ENCODE peak calls at places on chromosomes 16 and 17, in five cellular contexts. C, Q, E, U and K are unnamed samples.

GRCh38 chr17:73749337-73749807 is 105.1 kb upstream of the SDK2 start:
- DNase-seq in C (no peak), Q (no peak), E (no peak), U (no peak), K (no peak)

GRCh38 chr17:10757067-10757466 is 27.2 kb upstream of the TMEM220 start:
- DNase-seq in C (no peak), Q (no peak), E (no peak), U (no peak), K (no peak)

GRCh38 chr17:7336240-7337175 is at the start of gene ACAP1:
- DNase-seq in C (peak; percentile 81), Q (peak; percentile 92), E (no peak), U (no peak), K (peak; percentile 46)

GRCh38 chr17:37488009-37488604 is 1.6 kb upstream of the DUSP14 start:
- DNase-seq in C (no peak), Q (no peak), E (no peak), U (peak; percentile 94), K (no peak)

GRCh38 chr16:29811896-29812665 is at the start of gene PRRT2:
- DNase-seq in C (no peak), Q (no peak), E (peak; percentile 82), U (peak; percentile 59), K (no peak)

GRCh38 chr16:3625911-3626732 is 14.7 kb upstream of the SLX4 start:
- DNase-seq in C (no peak), Q (no peak), E (no peak), U (no peak), K (no peak)

GRCh38 chr17:43328650-43329049 is 70.1 kb upstream of the ARL4D start:
- DNase-seq in C (no peak), Q (no peak), E (no peak), U (no peak), K (no peak)

GRCh38 chr16:89764711-89765201 is 43.4 kb downstream of the ZNF276 start:
- DNase-seq in C (peak; percentile 43), Q (no peak), E (peak; percentile 78), U (no peak), K (peak; percentile 7)

GRCh38 chr17:63697341-63698286 is 2.3 kb downstream of the LIMD2 start:
- DNase-seq in C (peak; percentile 65), Q (peak; percentile 81), E (peak; percentile 79), U (peak; percentile 58), K (peak; percentile 37)

GRCh38 chr16:86547286-86547685 is 7.7 kb downstream of the MTHFSD start:
- DNase-seq in C (no peak), Q (no peak), E (no peak), U (no peak), K (no peak)

GRCh38 chr17:28853295-28853694 is 1.5 kb upstream of the ERAL1 start:
- DNase-seq in C (no peak), Q (no peak), E (no peak), U (no peak), K (no peak)

GRCh38 chr16:2523801-2524231 is 3.6 kb downstream of the AMDHD2 start:
- DNase-seq in C (no peak), Q (no peak), E (no peak), U (no peak), K (no peak)

GRCh38 chr16:85613609-85614337 is 651 bp downstream of the GSE1 start:
- DNase-seq in C (no peak), Q (no peak), E (peak; percentile 82), U (peak; percentile 81), K (no peak)

GRCh38 chr16:14307623-14308356 is 236.7 kb downstream of the MRTFB start:
- DNase-seq in C (no peak), Q (no peak), E (peak; percentile 69), U (peak; percentile 31), K (no peak)

GRCh38 chr17:60743812-60744211 is 66.2 kb downstream of the BCAS3 start:
- DNase-seq in C (no peak), Q (no peak), E (no peak), U (no peak), K (no peak)

GRCh38 chr17:28912938-28913333 is 10.1 kb upstream of the DHRS13 start:
- DNase-seq in C (no peak), Q (no peak), E (no peak), U (no peak), K (no peak)

GRCh38 chr16:85690469-85691064 is 1.8 kb upstream of the GINS2 start:
- DNase-seq in C (no peak), Q (no peak), E (no peak), U (no peak), K (no peak)

GRCh38 chr17:41579484-41580243 is 7.0 kb downstream of the KRT14 start:
- DNase-seq in C (peak; percentile 56), Q (peak; percentile 47), E (peak; percentile 86), U (peak; percentile 92), K (peak; percentile 13)

GRCh38 chr17:42675984-42676423 is 790 bp downstream of the PLEKHH3 start:
- DNase-seq in C (no peak), Q (no peak), E (peak; percentile 79), U (peak; percentile 49), K (no peak)

GRCh38 chr17:83155128-83156081 is 76.0 kb downstream of the METRNL start:
- DNase-seq in C (peak; percentile 13), Q (no peak), E (peak; percentile 65), U (no peak), K (no peak)

GRCh38 chr16:12507366-12507765 is 296.3 kb downstream of the CPPED1 start:
- DNase-seq in C (no peak), Q (no peak), E (no peak), U (no peak), K (no peak)

GRCh38 chr17:66405836-66406679 is 103.6 kb downstream of the PRKCA start:
- DNase-seq in C (no peak), Q (no peak), E (no peak), U (no peak), K (no peak)

GRCh38 chr16:1425616-1426370 is 5.1 kb upstream of the PERCC1 start:
- DNase-seq in C (no peak), Q (no peak), E (no peak), U (no peak), K (no peak)

GRCh38 chr17:30550512-30551273 is 73.5 kb downstream of the GOSR1 start:
- DNase-seq in C (no peak), Q (no peak), E (no peak), U (no peak), K (no peak)

GRCh38 chr17:20922128-20922670 is 120.6 kb downstream of the USP22 start:
- DNase-seq in C (no peak), Q (no peak), E (no peak), U (no peak), K (no peak)

GRCh38 chr17:5508855-5509254 is 22.5 kb downstream of the MIS12 start:
- DNase-seq in C (no peak), Q (no peak), E (no peak), U (no peak), K (no peak)